ENCODE peak calls at places on chromosomes 3 and 15, in nine cellular contexts. Y, B, K, N, R, W, I, A and S are unnamed samples.
A peak's percentile ranks its signal among the peaks of the same experiment; 100 is the strongest.

GRCh38 chr3:157201648-157202278 is 41.8 kb upstream of the CCNL1 start:
- DNase-seq in R (no peak), Y (no peak), B (peak; percentile 40), I (no peak), K (peak; percentile 44), W (no peak), N (peak; percentile 48), A (no peak), S (no peak)

GRCh38 chr3:124053871-124054270 is 61.9 kb upstream of the ROPN1 start:
- DNase-seq in B (no peak), W (no peak), A (no peak), R (no peak), Y (no peak), N (no peak), I (no peak), K (no peak), S (no peak)

GRCh38 chr15:71607383-71607782 is 203.0 kb upstream of the NR2E3 start:
- DNase-seq in R (no peak), Y (no peak), A (no peak), N (no peak), W (no peak), I (no peak), K (no peak), B (no peak), S (no peak)

GRCh38 chr3:58564456-58565160 is 12.6 kb downstream of the FAM107A start:
- DNase-seq in R (no peak), A (no peak), K (peak; percentile 85), B (peak; percentile 49), I (no peak), Y (no peak), W (no peak), N (peak; percentile 67), S (no peak)

GRCh38 chr3:12892840-12893189 is 51.5 kb upstream of the RPL32 start:
- DNase-seq in B (no peak), N (no peak), Y (no peak), I (no peak), K (no peak), R (no peak), A (no peak), W (no peak), S (no peak)

GRCh38 chr3:187669675-187670504 is at the start of gene SST:
- DNase-seq in A (no peak), W (peak; percentile 37), Y (no peak), N (peak; percentile 29), I (no peak), R (no peak), K (no peak), B (peak; percentile 61), S (no peak)

GRCh38 chr3:130374033-130374432 is 28.6 kb downstream of the COL6A5 start:
- DNase-seq in A (no peak), Y (no peak), W (no peak), N (no peak), I (no peak), B (no peak), R (no peak), K (no peak), S (no peak)

GRCh38 chr3:126216416-126216815 is 36.0 kb upstream of the ALDH1L1 start:
- DNase-seq in Y (no peak), N (no peak), I (no peak), A (no peak), B (peak; percentile 58), K (peak; percentile 68), R (no peak), W (no peak), S (no peak)

GRCh38 chr15:22944651-22945050 is 35.5 kb downstream of the CYFIP1 start:
- DNase-seq in B (no peak), R (no peak), I (no peak), W (no peak), K (no peak), A (no peak), N (no peak), Y (no peak), S (no peak)

GRCh38 chr3:131072099-131072559 is 45.5 kb downstream of the NEK11 start:
- DNase-seq in K (peak; percentile 73), I (no peak), R (no peak), W (no peak), Y (no peak), N (peak; percentile 9), A (no peak), B (peak; percentile 62), S (no peak)

GRCh38 chr15:100929641-100930042 is 10.5 kb downstream of the LRRK1 start:
- DNase-seq in W (no peak), Y (no peak), N (no peak), B (no peak), A (no peak), R (no peak), I (no peak), K (no peak), S (no peak)

GRCh38 chr3:126555795-126556636 is 2.7 kb downstream of the C3orf22 start:
- DNase-seq in A (no peak), B (no peak), I (no peak), R (no peak), N (no peak), K (no peak), W (no peak), Y (no peak), S (no peak)